ENCODE peak calls at places on chromosomes 12 and 14, in nine cellular contexts. X is RWPE2, U is IMR-90, T is adrenal gland, I is pancreas, F is Panc1, J is A673, E is upper lobe of right lung, N is uterus. H is an unnamed sample.

GRCh38 chr12:106035421-106035820 is 103.3 kb downstream of the NUAK1 start:
- DNase-seq in I (no peak), T (no peak), E (no peak), N (peak), X (no peak), U (no peak), J (no peak), F (no peak), H (no peak)

GRCh38 chr12:27303139-27304111 is 29.2 kb upstream of the BMAL2 start:
- DNase-seq in U (peak), J (no peak), X (no peak), N (no peak), F (no peak), E (no peak), I (no peak), T (no peak), H (no peak)

GRCh38 chr12:104618691-104619090 is 161.9 kb downstream of the CHST11 start:
- DNase-seq in U (no peak), F (no peak), E (no peak), N (no peak), J (no peak), X (no peak), I (no peak), T (no peak), H (no peak)

GRCh38 chr12:113239811-113240331 is 18.6 kb downstream of the TPCN1 start:
- DNase-seq in X (no peak), N (no peak), J (no peak), E (no peak), F (no peak), I (no peak), U (no peak), T (no peak), H (no peak)

GRCh38 chr14:36570065-36570464 is 12.3 kb downstream of the NKX2-8 start:
- DNase-seq in J (no peak), E (no peak), X (no peak), F (no peak), I (no peak), T (no peak), N (no peak), U (no peak), H (no peak)

GRCh38 chr14:32635103-32635719 is 303.5 kb upstream of the NPAS3 start:
- DNase-seq in X (no peak), U (peak), E (no peak), I (no peak), J (peak), F (no peak), N (no peak), T (no peak), H (no peak)

GRCh38 chr12:78885466-78885865 is 20.9 kb downstream of the SYT1 start:
- DNase-seq in T (no peak), E (no peak), F (no peak), J (no peak), X (no peak), N (no peak), U (no peak), I (no peak), H (no peak)

GRCh38 chr12:31220633-31221565 is 105.1 kb downstream of the SINHCAF start:
- DNase-seq in U (peak), I (peak), J (no peak), F (no peak), T (no peak), X (no peak), N (no peak), E (no peak), H (no peak)

GRCh38 chr12:25529738-25530137 is 23.3 kb downstream of the LMNTD1 start:
- DNase-seq in J (no peak), I (no peak), U (peak), N (no peak), T (no peak), E (no peak), X (no peak), F (no peak), H (no peak)

GRCh38 chr12:98812225-98812624 is 167.1 kb downstream of the APAF1 start:
- DNase-seq in T (no peak), U (no peak), J (no peak), F (no peak), N (no peak), X (no peak), E (no peak), I (no peak), H (no peak)

GRCh38 chr12:59780605-59781135 is 184.8 kb downstream of the SLC16A7 start:
- DNase-seq in T (peak), J (peak), I (no peak), N (no peak), F (no peak), U (peak), X (no peak), E (no peak), H (no peak)

GRCh38 chr12:11927311-11927935 is 143.3 kb upstream of the BCL2L14 start:
- DNase-seq in U (peak), I (no peak), T (no peak), X (no peak), F (no peak), N (no peak), E (no peak), J (no peak), H (no peak)

GRCh38 chr14:30115756-30116155 is 188.1 kb upstream of the PRKD1 start:
- DNase-seq in J (no peak), X (no peak), E (no peak), N (no peak), F (no peak), U (no peak), I (no peak), T (no peak), H (no peak)

GRCh38 chr14:89855961-89856360 is 98.6 kb downstream of the EFCAB11 start:
- DNase-seq in F (no peak), I (no peak), U (peak), J (no peak), T (peak), X (no peak), N (no peak), E (no peak), H (no peak)

GRCh38 chr14:69387311-69387710 is 10.8 kb downstream of the ERH start:
- DNase-seq in X (no peak), T (no peak), I (no peak), U (peak), J (no peak), F (no peak), N (no peak), E (no peak), H (no peak)

GRCh38 chr12:25550186-25550585 is 2.9 kb downstream of the LMNTD1 start:
- DNase-seq in E (no peak), F (no peak), T (no peak), J (no peak), N (no peak), I (no peak), X (no peak), U (peak), H (no peak)

GRCh38 chr12:45050751-45051489 is at the start of gene DBX2:
- DNase-seq in N (no peak), J (peak), F (no peak), E (no peak), T (no peak), X (no peak), U (no peak), I (no peak), H (no peak)

GRCh38 chr14:68312884-68313725 is 479.8 kb downstream of the ZFP36L1 start:
- DNase-seq in N (no peak), E (no peak), X (no peak), I (no peak), T (no peak), F (no peak), U (no peak), J (no peak), H (no peak)

GRCh38 chr12:20494803-20495202 is 126.5 kb downstream of the PDE3A start:
- DNase-seq in N (no peak), T (no peak), F (no peak), J (no peak), X (no peak), E (no peak), U (peak), I (no peak), H (no peak)

DNA sequence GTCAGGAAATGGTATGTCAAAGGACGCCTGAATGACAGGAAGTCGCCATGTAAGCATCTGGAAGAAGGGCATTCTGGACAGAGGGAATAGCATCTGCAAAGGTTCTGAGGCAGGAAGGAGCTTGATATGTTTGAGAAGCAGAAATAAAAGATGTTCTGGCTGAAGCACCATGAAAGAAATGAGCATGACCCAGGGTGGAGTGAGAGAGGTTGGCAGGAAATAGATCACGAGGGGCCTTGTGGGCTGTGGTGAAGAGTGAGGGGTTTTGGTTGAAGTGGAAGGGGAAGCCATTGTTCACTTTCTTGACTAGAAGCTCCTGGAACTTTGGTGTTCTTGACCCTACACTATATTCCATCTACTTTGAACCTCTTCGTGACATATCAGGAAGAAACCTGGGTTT is 99.4 kb upstream of the PARP11 start:
- DNase-seq in U (no peak), E (no peak), N (no peak), I (no peak), F (no peak), J (no peak), T (no peak), X (no peak), H (peak)
- H3K4me3 ChIP-seq in U (no peak), E (no peak), N (no peak), I (no peak), F (no peak), J (no peak), T (no peak), X (no peak), H (no peak)

GRCh38 chr12:989751-990278 is 1.2 kb upstream of the ERC1 start:
- DNase-seq in J (peak), T (peak), F (no peak), U (peak), N (peak), I (no peak), X (no peak), E (no peak), H (no peak)

GRCh38 chr12:991350-992278 is 591 bp downstream of the ERC1 start:
- DNase-seq in X (no peak), T (no peak), J (peak), F (no peak), N (peak), U (peak), I (peak), E (no peak), H (peak)

GRCh38 chr12:989051-989450 is 2.0 kb upstream of the ERC1 start:
- DNase-seq in I (no peak), F (no peak), E (no peak), U (no peak), T (no peak), N (no peak), J (no peak), X (no peak), H (no peak)

GRCh38 chr12:990649-991349 is at the start of gene ERC1:
- DNase-seq in U (peak), F (no peak), J (peak), X (peak), T (peak), N (peak), E (peak), I (peak), H (peak)

GRCh38 chr12:990308-990648 is 745 bp upstream of the ERC1 start:
- DNase-seq in F (no peak), I (peak), E (peak), T (peak), J (peak), N (peak), U (peak), X (peak), H (no peak)
- H3K27ac ChIP-seq in F (peak), I (peak), E (peak), T (peak), J (peak), N (peak), U (peak), X (peak), H (peak)

GRCh38 chr14:76724827-76725550 is 36.3 kb upstream of the VASH1 start:
- DNase-seq in F (no peak), N (no peak), U (no peak), E (no peak), X (no peak), J (no peak), T (no peak), I (no peak), H (no peak)
- H3K4me3 ChIP-seq in F (no peak), N (no peak), U (no peak), E (no peak), X (no peak), J (no peak), T (no peak), I (no peak), H (no peak)

GRCh38 chr12:108849653-108850052 is 7.7 kb downstream of the SSH1 start:
- DNase-seq in E (no peak), T (no peak), X (no peak), I (no peak), N (no peak), U (no peak), J (peak), F (no peak), H (no peak)
- H3K27ac ChIP-seq in E (no peak), T (no peak), X (peak), I (no peak), N (no peak), U (peak), J (no peak), F (peak), H (no peak)

DNA sequence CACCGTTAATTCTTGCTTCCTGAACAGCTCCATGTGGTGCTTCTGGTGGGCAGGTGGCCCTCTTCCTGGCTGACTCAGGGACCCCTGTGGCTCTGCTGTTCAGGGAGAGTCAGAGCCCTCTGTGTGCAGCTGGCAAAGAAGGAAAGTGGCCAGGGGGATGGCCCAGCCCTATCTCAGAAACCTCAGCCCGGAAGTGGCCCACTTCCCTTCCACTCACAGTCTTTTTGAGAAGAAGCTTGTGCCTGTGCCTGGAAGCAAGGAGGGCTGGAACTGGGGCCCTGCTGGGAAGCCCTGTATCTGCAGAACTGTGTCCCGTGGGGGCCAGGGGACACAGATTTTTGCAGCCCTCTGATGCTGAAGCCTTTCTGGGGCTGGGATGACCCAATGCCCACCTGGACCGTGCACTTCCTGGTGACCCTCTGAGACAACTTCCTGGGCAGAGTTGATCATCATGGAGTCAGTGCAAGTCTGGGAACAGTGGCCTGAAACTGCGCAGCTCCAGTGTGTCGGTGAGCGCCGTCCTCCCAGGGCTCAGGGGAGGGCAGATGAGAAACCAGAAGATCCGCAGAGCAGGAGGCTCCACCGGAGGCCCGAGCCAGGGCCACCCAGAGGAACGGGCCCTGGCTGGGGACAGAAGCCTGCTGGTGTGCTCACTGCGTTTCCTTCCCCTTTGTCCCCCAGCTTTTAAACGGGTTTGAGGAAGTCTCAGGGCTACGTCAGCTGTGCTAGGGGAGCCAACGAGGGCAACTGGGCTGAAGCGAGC is 217.3 kb upstream of the RTL1 start:
- DNase-seq in X (no peak), U (no peak), I (peak), T (peak), E (peak), N (peak), F (no peak), J (peak), H (no peak)
- H3K4me3 ChIP-seq in X (no peak), U (no peak), I (no peak), T (no peak), E (peak), N (no peak), F (no peak), J (no peak), H (no peak)

DNA sequence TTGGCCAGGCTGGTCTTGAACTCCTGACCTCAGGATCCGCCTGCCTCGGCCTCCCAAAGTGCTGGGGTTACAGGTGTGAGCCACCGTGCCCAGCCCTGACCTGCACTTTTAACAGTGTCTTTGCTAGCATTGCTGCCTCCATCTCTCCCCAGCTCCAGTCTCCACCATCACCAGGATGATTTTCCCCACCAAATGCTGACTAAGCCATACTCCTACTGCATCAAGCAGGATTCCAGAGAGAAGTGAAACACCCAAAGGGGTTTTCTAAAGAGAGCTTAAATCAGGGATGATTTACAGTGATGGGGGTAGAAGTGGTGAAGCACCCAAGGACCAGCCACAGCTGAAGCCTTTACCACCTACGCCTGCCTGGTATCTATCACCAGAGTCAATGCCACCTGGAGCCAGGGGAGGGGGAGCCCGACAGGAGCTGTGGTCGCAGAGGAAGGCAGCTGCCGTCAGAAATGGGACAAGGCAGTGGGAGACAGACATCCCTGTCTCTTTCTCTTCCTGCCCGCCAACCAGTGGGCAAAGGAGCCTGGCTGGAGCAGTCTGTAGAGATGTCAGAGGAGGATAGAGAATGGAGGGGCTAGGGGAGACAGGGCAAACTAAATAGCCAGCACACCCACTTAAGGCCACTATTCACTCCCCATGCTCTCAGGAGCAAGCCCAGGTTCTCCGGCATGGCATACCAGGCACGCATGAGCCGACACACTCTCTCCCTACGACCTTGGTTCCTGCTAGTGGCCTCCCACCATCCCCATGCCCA is 22.4 kb upstream of the CD9 start:
- DNase-seq in E (peak), J (no peak), T (no peak), I (no peak), F (no peak), X (no peak), U (no peak), N (no peak), H (no peak)
- H3K27ac ChIP-seq in E (no peak), J (no peak), T (peak), I (no peak), F (no peak), X (no peak), U (no peak), N (no peak), H (no peak)

DNA sequence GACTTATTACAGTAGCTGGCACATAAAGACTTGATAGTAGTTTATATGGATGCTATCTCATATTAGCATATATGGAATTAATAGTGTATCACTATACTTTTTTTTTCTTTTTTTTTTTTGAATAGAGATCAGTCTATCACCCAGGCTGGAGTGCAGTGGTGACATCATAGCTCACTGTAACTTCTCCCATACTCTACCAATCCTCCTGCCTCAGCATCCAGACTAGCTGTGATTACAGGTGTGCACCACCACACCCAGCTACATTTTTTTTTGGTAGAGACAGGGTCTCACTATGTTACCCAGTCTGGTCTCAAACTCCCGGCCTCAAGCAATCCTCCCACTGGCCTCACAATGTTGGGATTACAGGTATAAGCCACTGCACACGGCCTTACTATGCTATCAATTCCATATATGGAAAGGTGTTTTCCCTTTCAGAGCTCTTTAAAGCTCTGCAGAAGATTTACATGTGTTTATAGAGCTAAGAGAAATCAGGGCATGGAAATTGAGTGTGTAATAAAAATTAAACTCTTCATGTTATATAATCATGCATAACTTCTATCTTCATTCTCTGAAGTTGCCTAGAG is 1.8 kb upstream of the TBK1 start:
- DNase-seq in J (no peak), T (no peak), N (no peak), E (no peak), X (no peak), I (no peak), F (no peak), U (no peak), H (no peak)
- H3K4me3 ChIP-seq in J (no peak), T (no peak), N (no peak), E (no peak), X (no peak), I (no peak), F (no peak), U (no peak), H (no peak)

GRCh38 chr14:61467281-61467680 is 145.9 kb downstream of the PRKCH start:
- DNase-seq in F (no peak), X (no peak), N (no peak), U (no peak), E (no peak), T (no peak), I (no peak), J (no peak), H (no peak)

GRCh38 chr14:61466905-61467280 is 145.5 kb downstream of the PRKCH start:
- DNase-seq in J (no peak), I (no peak), N (no peak), X (no peak), U (no peak), E (no peak), F (no peak), T (no peak), H (no peak)

GRCh38 chr14:61468063-61468825 is 146.9 kb downstream of the PRKCH start:
- DNase-seq in U (no peak), F (no peak), J (no peak), X (no peak), N (no peak), T (no peak), E (no peak), I (no peak), H (no peak)

GRCh38 chr14:61463664-61464063 is 142.3 kb downstream of the PRKCH start:
- DNase-seq in T (no peak), X (no peak), J (no peak), I (no peak), F (no peak), E (no peak), U (no peak), N (no peak), H (no peak)

DNA sequence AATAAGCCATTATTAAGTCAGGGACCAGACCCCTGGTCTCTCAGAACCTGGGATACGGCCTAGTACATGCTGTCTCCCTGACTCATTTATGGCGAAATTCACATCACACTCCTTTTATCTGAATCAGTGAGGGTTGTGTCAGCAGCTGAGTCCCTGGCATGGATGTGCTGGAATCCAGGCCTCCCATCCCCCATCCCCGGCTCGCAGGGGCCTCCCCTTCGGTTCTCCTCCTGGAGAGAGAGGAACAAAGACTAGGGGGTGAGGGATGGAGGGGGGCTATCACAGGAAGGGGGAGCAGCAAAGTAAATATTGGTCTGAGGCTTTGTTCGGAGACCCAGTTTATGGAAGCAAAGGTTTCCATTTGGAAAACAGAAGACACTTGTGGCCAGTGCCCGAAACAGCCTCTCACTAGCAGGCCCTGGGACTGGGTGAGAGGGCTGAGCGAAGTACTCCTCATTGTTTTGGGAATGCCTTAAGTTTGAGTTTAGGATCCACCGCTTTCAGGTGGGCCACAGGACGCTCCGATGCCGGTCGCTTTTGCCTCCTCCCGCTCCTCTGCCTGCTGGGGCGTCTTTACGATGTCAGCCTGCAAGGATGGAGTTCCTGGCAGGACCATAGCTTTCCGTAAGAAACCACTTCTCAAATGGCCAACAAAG is 145.0 kb downstream of the PRKCH start:
- DNase-seq in N (peak), T (peak), U (peak), J (no peak), F (no peak), E (peak), X (peak), I (no peak), H (no peak)
- H3K27ac ChIP-seq in N (no peak), T (peak), U (peak), J (no peak), F (no peak), E (peak), X (peak), I (no peak), H (no peak)